ENCODE peak calls at places on chromosome 15, in eight cellular contexts. O is cardiac muscle cell, P is neuronal stem cell, I is tibial artery, N is heart right ventricle, H is small intestine, Q is GM23338, Y is OCI-LY7. G is an unnamed sample.

GRCh38 chr15:57320543-57321220 is 55.6 kb upstream of the CGNL1 start:
- DNase-seq in O (no peak), P (no peak), I (peak), N (peak), H (no peak), Q (no peak), Y (peak), G (no peak)

GRCh38 chr15:92400980-92401787 is 7.5 kb downstream of the ST8SIA2 start:
- DNase-seq in O (no peak), P (no peak), I (no peak), N (no peak), H (no peak), Q (no peak), Y (no peak), G (no peak)

GRCh38 chr15:65829150-65829764 is 37.2 kb upstream of the DENND4A start:
- DNase-seq in O (no peak), P (no peak), I (no peak), N (no peak), H (peak), Q (peak), Y (peak), G (no peak)

GRCh38 chr15:58438111-58438510 is 6.3 kb downstream of the LIPC start:
- DNase-seq in O (no peak), P (no peak), I (no peak), N (no peak), H (no peak), Q (no peak), Y (no peak), G (no peak)

GRCh38 chr15:90665288-90666134 is 51.6 kb upstream of the BLM start:
- DNase-seq in O (peak), P (no peak), I (peak), N (peak), H (peak), Q (peak), Y (peak), G (no peak)

GRCh38 chr15:57947282-57947681 is 118.2 kb downstream of the ALDH1A2 start:
- DNase-seq in O (no peak), P (no peak), I (no peak), N (no peak), H (no peak), Q (no peak), Y (no peak), G (no peak)

GRCh38 chr15:39579487-39580116 is 1.3 kb upstream of the THBS1 start:
- DNase-seq in O (peak), P (peak), I (peak), N (peak), H (peak), Q (peak), Y (no peak), G (peak)

GRCh38 chr15:40367038-40367672 is 9.1 kb downstream of the DISP2 start:
- DNase-seq in O (no peak), P (no peak), I (no peak), N (peak), H (peak), Q (no peak), Y (no peak), G (no peak)

GRCh38 chr15:90991587-90992285 is 2.6 kb downstream of the PRC1 start:
- DNase-seq in O (no peak), P (no peak), I (no peak), N (no peak), H (no peak), Q (no peak), Y (peak), G (no peak)

GRCh38 chr15:44662478-44663409 is 718 bp downstream of the SPG11 start:
- DNase-seq in O (peak), P (no peak), I (peak), N (peak), H (peak), Q (peak), Y (peak), G (no peak)

GRCh38 chr15:65940618-65940909 is 71.3 kb downstream of the RAB11A start:
- DNase-seq in O (no peak), P (no peak), I (no peak), N (no peak), H (no peak), Q (no peak), Y (no peak), G (no peak)

GRCh38 chr15:54388746-54389145 is 410.5 kb downstream of the UNC13C start:
- DNase-seq in O (no peak), P (no peak), I (no peak), N (no peak), H (no peak), Q (no peak), Y (no peak), G (no peak)

GRCh38 chr15:25535866-25536265 is 97.0 kb upstream of the UBE3A start:
- DNase-seq in O (no peak), P (no peak), I (no peak), N (no peak), H (no peak), Q (no peak), Y (no peak), G (no peak)

GRCh38 chr15:25541228-25541627 is 102.4 kb upstream of the UBE3A start:
- DNase-seq in O (no peak), P (no peak), I (no peak), N (no peak), H (no peak), Q (no peak), Y (no peak), G (no peak)

GRCh38 chr15:25532269-25532668 is 93.4 kb upstream of the UBE3A start:
- DNase-seq in O (peak), P (no peak), I (no peak), N (peak), H (no peak), Q (no peak), Y (no peak), G (no peak)

GRCh38 chr15:25534293-25534692 is 95.5 kb upstream of the UBE3A start:
- DNase-seq in O (no peak), P (no peak), I (no peak), N (no peak), H (no peak), Q (no peak), Y (no peak), G (no peak)

GRCh38 chr15:25536801-25537310 is 98.0 kb upstream of the UBE3A start:
- DNase-seq in O (no peak), P (no peak), I (no peak), N (no peak), H (no peak), Q (peak), Y (no peak), G (no peak)
- H3K27ac ChIP-seq in O (no peak), P (no peak), I (no peak), N (no peak), H (no peak), Q (no peak), Y (no peak), G (no peak)

DNA sequence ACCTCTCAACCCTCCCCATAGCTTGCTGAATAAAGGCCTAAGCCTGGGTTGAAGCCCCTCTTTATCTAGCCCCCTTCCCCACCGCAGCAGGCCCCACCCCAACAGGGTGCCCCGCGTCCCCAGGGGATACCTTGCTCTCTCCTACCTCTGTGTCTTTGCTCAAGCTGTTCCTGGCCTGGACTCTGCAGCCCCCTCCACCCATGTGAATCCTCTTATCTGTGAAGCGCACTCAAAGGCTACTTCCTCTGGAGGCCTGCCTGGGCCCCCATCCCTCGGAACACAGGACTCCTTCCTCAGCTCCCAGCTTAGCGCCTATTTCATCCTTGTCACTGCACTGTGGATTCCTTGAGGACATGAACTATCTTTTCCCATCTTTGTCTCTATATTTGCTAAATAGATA is 61.4 kb upstream of the HERC1 start:
- DNase-seq in O (no peak), P (no peak), I (no peak), N (no peak), H (no peak), Q (no peak), Y (no peak), G (no peak)
- H3K27ac ChIP-seq in O (no peak), P (no peak), I (no peak), N (no peak), H (no peak), Q (no peak), Y (no peak), G (no peak)

DNA sequence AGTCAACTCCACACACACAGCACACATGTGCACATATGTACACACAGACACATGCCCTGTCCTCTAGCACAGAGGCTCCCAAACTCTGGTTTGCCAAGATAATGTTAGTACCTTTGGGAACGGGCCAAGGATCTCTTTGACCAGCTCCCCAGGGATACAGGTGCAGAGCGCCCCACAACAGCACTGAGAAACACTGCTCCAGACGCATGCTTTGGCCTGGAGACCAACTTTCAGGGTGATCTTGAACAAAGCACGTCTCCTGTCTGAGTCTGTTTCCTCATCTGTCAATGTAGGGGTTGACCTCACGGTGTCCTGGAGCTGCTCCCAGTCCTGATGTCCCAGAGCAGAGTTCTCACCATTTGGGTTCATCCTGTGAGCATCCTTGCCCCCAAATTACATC is 15.9 kb upstream of the SKOR1 start:
- DNase-seq in O (no peak), P (no peak), I (no peak), N (no peak), H (no peak), Q (no peak), Y (no peak), G (no peak)
- H3K27ac ChIP-seq in O (no peak), P (no peak), I (no peak), N (no peak), H (no peak), Q (no peak), Y (no peak), G (no peak)

GRCh38 chr15:31398677-31399260 is 72.1 kb downstream of the KLF13 start:
- DNase-seq in O (no peak), P (no peak), I (no peak), N (no peak), H (peak), Q (no peak), Y (no peak), G (no peak)

GRCh38 chr15:31396881-31397560 is 70.4 kb downstream of the KLF13 start:
- DNase-seq in O (peak), P (peak), I (peak), N (peak), H (peak), Q (peak), Y (peak), G (peak)

GRCh38 chr15:31400222-31400927 is 73.7 kb downstream of the KLF13 start:
- DNase-seq in O (no peak), P (no peak), I (no peak), N (no peak), H (no peak), Q (no peak), Y (no peak), G (no peak)

GRCh38 chr15:31399544-31400171 is 73.0 kb downstream of the KLF13 start:
- DNase-seq in O (no peak), P (no peak), I (no peak), N (no peak), H (no peak), Q (no peak), Y (no peak), G (no peak)

GRCh38 chr15:31397851-31398661 is 71.4 kb downstream of the KLF13 start:
- DNase-seq in O (no peak), P (no peak), I (no peak), N (no peak), H (peak), Q (peak), Y (no peak), G (no peak)
- H3K27ac ChIP-seq in O (no peak), P (no peak), I (peak), N (peak), H (peak), Q (peak), Y (no peak), G (no peak)

G was measured in iPS DF 6.9.